ENCODE peak calls at places on chromosomes 2 and 18, in six cellular contexts. A, F, X, B, M and L are unnamed samples.

GRCh38 chr2:12456293-12457151 is 260.2 kb upstream of the TRIB2 start:
- DNase-seq in B (peak), F (peak), X (peak), A (peak), M (peak), L (peak)

GRCh38 chr2:222033541-222033940 is 265.3 kb downstream of the PAX3 start:
- DNase-seq in M (no peak), X (no peak), F (no peak), A (no peak), B (peak), L (no peak)

GRCh38 chr2:67701011-67701410 is 303.9 kb downstream of the ETAA1 start:
- DNase-seq in M (no peak), X (no peak), A (no peak), B (no peak), F (peak), L (no peak)

GRCh38 chr18:7558769-7559168 is 8.3 kb upstream of the PTPRM start:
- DNase-seq in X (no peak), B (no peak), A (no peak), M (no peak), F (no peak), L (no peak)

GRCh38 chr18:13232060-13232917 is 13.7 kb downstream of the LDLRAD4 start:
- DNase-seq in B (peak), F (no peak), M (no peak), A (no peak), X (no peak), L (no peak)

GRCh38 chr18:48792141-48792540 is 158.6 kb downstream of the SMAD7 start:
- DNase-seq in M (no peak), X (no peak), A (no peak), B (no peak), F (no peak), L (no peak)

GRCh38 chr2:19617251-19617650 is 258.8 kb upstream of the OSR1 start:
- DNase-seq in F (no peak), M (no peak), B (no peak), X (no peak), A (no peak), L (no peak)

GRCh38 chr2:100741880-100742814 is 77.8 kb upstream of the NPAS2 start:
- DNase-seq in X (no peak), A (no peak), B (peak), F (peak), M (peak), L (no peak)

GRCh38 chr2:64440831-64441230 is 13.1 kb upstream of the LGALSL start:
- DNase-seq in M (no peak), A (no peak), X (no peak), B (no peak), F (no peak), L (no peak)

GRCh38 chr2:228700638-228701037 is 519.2 kb upstream of the SPHKAP start:
- DNase-seq in F (peak), A (no peak), M (peak), B (peak), X (no peak), L (no peak)

GRCh38 chr18:57352271-57352701 is at the start of gene ST8SIA3:
- DNase-seq in M (no peak), A (no peak), X (no peak), B (no peak), F (no peak), L (no peak)

GRCh38 chr2:12903272-12903671 is 186.5 kb downstream of the TRIB2 start:
- DNase-seq in F (peak), M (no peak), X (no peak), B (peak), A (no peak), L (no peak)

GRCh38 chr2:30567317-30567716 is 120.3 kb downstream of the LCLAT1 start:
- DNase-seq in X (no peak), B (no peak), M (no peak), A (no peak), F (no peak), L (no peak)

GRCh38 chr2:122368576-122369243 is 613.3 kb downstream of the TSN start:
- DNase-seq in B (peak), A (no peak), F (no peak), X (no peak), M (no peak), L (no peak)

GRCh38 chr2:134685967-134686366 is 32.8 kb downstream of the TMEM163 start:
- DNase-seq in B (no peak), F (no peak), X (no peak), A (no peak), M (no peak), L (no peak)

GRCh38 chr2:218435003-218435982 is 16.4 kb downstream of the VIL1 start:
- DNase-seq in F (peak), M (no peak), A (no peak), X (no peak), B (peak), L (no peak)

GRCh38 chr2:58973831-58974281 is 732.7 kb upstream of the FANCL start:
- DNase-seq in X (no peak), B (no peak), F (no peak), M (no peak), A (no peak), L (no peak)

GRCh38 chr18:28086530-28087172 is 90.3 kb downstream of the CDH2 start:
- DNase-seq in F (peak), B (peak), X (no peak), A (no peak), M (no peak), L (no peak)

GRCh38 chr18:67694787-67695186 is 178.3 kb upstream of the DSEL start:
- DNase-seq in F (peak), A (no peak), B (no peak), M (no peak), X (no peak), L (no peak)

GRCh38 chr2:109715302-109715937 is 78.7 kb upstream of the RGPD5 start:
- DNase-seq in F (no peak), B (peak), M (no peak), A (no peak), X (no peak), L (no peak)
- TF ChIP-seq CTCF in F (peak), B (peak), M (peak), A (no peak), X (no peak), L (no peak)

DNA sequence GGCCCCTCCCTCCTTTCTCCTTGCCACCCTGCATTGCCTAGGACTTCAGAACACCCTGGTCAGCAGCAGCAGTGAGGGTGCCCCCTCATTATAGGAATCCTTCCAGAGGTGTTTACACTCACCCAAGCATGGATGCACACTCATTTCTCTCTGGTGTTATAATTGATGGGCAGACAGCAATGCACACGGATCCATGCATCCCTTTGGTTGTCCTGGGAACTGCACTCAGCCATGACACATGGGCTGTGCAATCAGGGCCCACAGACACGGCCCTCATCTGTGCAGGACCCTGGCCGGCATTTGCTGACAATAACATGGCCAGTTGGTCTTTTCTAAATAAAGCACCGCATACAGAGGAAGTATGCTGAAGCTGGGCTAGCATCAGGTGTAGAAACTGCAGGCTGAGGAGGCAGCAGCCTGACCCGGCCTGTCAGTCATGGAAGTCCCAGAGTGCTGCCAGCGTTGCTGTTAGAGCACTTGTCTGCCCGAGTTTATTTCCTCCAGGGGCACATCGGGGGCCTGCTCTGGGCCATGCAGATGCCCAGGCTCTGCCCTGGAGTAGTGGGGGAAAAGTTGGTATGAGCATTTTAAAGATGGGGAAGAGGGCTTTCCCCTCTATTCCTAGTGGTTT is 4.2 kb upstream of the PTPN18 start:
- DNase-seq in A (no peak), B (no peak), X (no peak), F (no peak), M (no peak), L (peak)
- TF ChIP-seq CTCF in A (no peak), B (no peak), X (no peak), F (no peak), M (no peak), L (no peak)

GRCh38 chr2:236177604-236177966 is 9.4 kb upstream of the GBX2 start:
- DNase-seq in A (peak), X (no peak), B (peak), M (no peak), F (peak), L (no peak)
- TF ChIP-seq CTCF in A (peak), X (no peak), B (peak), M (no peak), F (peak), L (no peak)

DNA sequence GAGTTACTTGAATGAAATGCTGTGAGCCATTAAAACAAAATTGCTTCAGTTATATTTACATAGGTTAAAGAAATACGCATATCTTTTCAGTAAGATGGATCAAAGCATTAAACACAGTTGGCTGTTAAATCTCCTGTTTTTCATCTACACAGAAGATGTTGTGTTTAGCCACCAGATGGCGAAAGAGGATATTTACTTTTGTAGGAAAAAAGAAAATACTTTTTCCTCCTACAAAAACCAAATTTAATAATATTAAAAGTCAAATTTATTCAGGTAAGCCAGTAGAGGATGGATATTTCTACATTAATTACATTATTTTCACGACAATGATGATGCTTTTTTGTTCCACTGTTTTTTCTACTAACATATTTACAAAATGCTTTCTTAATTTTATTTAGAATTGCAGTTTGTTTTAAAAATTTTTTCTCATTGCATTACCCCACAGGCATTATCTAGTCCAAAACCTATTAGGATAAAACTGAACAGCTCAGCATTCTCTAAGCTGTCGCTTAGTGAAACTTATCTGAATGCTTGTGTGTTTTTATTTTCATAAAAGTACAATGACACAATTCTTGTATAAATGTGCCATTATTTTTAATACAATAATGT is 173.7 kb downstream of the ASXL3 start:
- DNase-seq in X (no peak), M (no peak), F (peak), A (no peak), B (peak), L (peak)
- TF ChIP-seq CTCF in X (peak), M (peak), F (peak), A (peak), B (peak), L (peak)

GRCh38 chr18:1104265-1104792 is 199.7 kb downstream of the ADCYAP1 start:
- DNase-seq in F (no peak), A (no peak), B (peak), M (no peak), X (no peak), L (no peak)

GRCh38 chr18:1103567-1103966 is 198.9 kb downstream of the ADCYAP1 start:
- DNase-seq in A (no peak), B (no peak), M (no peak), F (no peak), X (no peak), L (no peak)

DNA sequence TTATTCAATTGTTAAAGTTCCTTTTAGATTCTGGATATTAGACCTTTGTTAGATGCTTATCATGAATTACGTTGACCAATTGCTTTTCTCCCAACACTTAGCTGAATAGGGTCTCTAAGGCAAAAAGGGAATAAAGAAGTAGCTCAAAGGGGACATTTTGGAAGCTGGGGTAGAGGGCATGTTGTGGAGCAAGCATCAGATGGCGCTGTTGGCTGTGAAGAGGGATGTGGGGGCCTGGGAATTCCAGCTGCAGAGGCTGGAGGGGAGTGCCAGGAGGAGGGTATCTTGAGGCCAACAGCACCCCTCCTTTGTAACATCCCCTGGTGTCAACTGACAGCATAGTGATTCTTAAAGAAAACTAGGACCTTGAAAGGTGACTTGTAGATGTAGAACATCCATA is 198.2 kb downstream of the ADCYAP1 start:
- DNase-seq in A (no peak), B (no peak), X (no peak), F (no peak), M (no peak), L (no peak)
- TF ChIP-seq CTCF in A (no peak), B (no peak), X (no peak), F (no peak), M (no peak), L (no peak)

DNA sequence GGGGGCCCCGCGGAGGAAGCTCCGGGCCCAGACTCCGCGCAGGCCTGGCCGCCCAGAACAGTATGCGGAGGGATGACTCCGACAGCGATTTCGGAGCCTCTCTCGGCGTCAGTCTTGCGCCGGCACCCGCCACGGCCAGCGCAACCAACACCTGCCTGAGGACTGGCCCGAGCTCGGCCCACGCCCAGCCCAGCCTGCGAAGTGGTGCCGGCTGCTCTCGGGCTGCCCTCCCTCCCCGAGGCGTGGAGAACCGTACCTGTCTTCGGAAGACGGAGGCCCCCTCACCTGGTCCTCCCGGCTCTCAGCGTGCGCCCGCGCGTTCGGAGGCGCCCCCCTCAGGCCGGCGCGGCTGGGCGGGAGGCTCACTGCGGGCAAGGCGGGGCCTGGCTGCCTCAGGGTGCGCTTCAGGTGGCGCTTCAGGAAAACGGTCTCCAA is at the start of gene M1AP:
- DNase-seq in X (no peak), B (no peak), F (no peak), M (no peak), A (no peak), L (no peak)
- TF ChIP-seq CTCF in X (no peak), B (no peak), F (no peak), M (peak), A (peak), L (no peak)

DNA sequence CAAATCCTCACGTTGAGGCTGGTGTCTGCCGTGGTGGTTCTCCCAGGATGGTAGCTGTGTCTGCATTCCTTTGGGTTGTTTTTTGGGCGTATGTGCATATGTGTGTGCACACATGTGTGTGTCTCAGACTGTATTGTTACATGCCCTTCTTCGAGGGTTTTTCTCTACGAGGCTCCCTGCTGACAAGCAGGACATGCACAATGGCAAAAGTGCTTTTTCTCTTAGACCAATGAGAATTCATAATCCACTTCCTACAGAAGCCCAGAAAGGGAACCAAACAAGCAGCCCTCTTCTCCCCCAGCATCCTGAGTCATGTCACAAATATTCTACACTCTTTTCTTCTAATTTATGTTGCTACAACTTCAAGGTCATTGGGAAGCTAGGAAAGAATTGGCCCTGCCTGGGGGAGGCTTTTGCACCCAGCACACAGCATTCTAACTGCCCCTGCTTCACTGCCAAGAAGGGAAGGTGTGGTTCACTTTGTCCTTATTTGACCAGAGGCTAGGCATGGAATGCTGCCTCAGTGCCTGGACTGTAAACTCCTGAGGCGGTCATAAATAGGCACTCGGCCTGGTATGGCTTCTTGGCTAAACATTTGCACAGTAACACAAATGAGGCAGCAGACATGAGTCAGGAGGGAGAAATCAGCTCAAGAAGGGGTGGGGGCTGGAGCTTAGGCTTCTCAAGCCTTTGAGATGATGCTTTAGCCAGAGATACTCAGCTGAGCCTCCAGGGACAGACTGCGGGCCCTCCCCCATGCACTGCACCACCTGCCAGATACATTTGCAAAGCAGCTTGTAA is 92.6 kb upstream of the KLF7 start:
- DNase-seq in M (peak), X (no peak), A (no peak), B (peak), F (peak), L (no peak)
- TF ChIP-seq CTCF in M (peak), X (no peak), A (no peak), B (peak), F (peak), L (no peak)